ENCODE peak calls at places on chromosomes 12 and 14, in five cellular contexts. E is mucosa of descending colon, C is cardiac muscle cell, J is gastrocnemius medialis, N is thoracic aorta. I is an unnamed sample.

GRCh38 chr14:58638231-58639205 is 756 bp downstream of the DACT1 start:
- DNase-seq in C (peak; percentile 56), E (peak; percentile 54), N (no peak), J (no peak), I (no peak)

GRCh38 chr14:36955376-36955775 is 217.0 kb downstream of the SLC25A21 start:
- DNase-seq in N (no peak), E (no peak), J (no peak), C (no peak), I (no peak)

GRCh38 chr12:57190821-57191220 is 25.8 kb upstream of the NXPH4 start:
- DNase-seq in C (no peak), J (no peak), N (no peak), E (peak; percentile 40), I (no peak)

GRCh38 chr14:94405481-94405880 is 17.1 kb upstream of the SERPINA1 start:
- DNase-seq in E (no peak), N (no peak), C (no peak), J (no peak), I (no peak)

GRCh38 chr12:107843351-107844311 is 69.1 kb downstream of the ASCL4 start:
- DNase-seq in J (no peak), N (no peak), C (peak; percentile 6), E (no peak), I (no peak)

GRCh38 chr14:28766505-28767238 is at the start of gene FOXG1:
- DNase-seq in J (no peak), E (no peak), N (no peak), C (peak; percentile 34), I (no peak)

GRCh38 chr12:40192704-40193255 is 32.0 kb upstream of the LRRK2 start:
- DNase-seq in E (no peak), J (no peak), C (no peak), N (no peak), I (no peak)

GRCh38 chr12:31323466-31324115 is 2.4 kb downstream of the SINHCAF start:
- DNase-seq in C (peak; percentile 19), N (no peak), E (peak; percentile 83), J (no peak), I (no peak)

GRCh38 chr14:57657487-57657886 is 163.8 kb upstream of the CCDC198 start:
- DNase-seq in E (no peak), N (no peak), C (peak; percentile 3), J (no peak), I (no peak)

GRCh38 chr12:51496907-51497306 is 72.3 kb downstream of the SLC4A8 start:
- DNase-seq in N (no peak), J (no peak), C (no peak), E (no peak), I (no peak)

GRCh38 chr14:68181395-68182326 is 362.1 kb downstream of the RAD51B start:
- DNase-seq in C (peak; percentile 59), E (no peak), N (no peak), J (no peak), I (no peak)

DNA sequence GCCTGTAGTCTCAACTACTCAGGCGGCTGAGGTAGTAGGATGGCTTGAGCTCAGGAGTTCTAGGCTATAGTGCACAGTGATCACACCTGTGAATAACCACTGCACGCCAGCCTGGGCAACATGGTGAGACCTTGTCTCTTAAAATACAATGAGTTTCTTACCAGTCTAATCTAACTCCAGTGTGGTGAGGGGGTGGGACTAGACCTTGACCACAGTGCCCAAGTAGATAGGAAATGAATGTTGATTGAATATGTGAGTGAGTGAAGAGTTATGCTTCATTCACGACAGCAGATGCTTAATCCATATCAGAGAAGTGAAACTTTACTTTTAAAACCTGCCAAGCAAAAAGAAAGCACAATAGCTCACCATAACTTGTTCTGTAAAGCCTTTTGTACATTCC is 11.2 kb upstream of the AK7 start:
- DNase-seq in N (no peak), J (no peak), E (no peak), C (no peak), I (no peak)
- H3K4me3 ChIP-seq in N (no peak overlapping the region), J (no peak overlapping the region), E (no peak overlapping the region), C (no peak overlapping the region), I (no peak overlapping the region)

GRCh38 chr12:116880817-116881324 is 370 bp downstream of the HRK start:
- DNase-seq in N (no peak), E (peak; percentile 46), C (peak; percentile 43), J (no peak), I (no peak)
- TF ChIP-seq CTCF in N (no peak), E (no peak), C (no peak), J (no peak), I (peak; percentile 42)

GRCh38 chr14:74938873-74939495 is 15.9 kb upstream of the RPS6KL1 start:
- DNase-seq in J (no peak), E (no peak), N (no peak), C (no peak), I (no peak)

GRCh38 chr14:74942608-74943007 is 12.8 kb downstream of the PGF start:
- DNase-seq in N (no peak), E (no peak), J (no peak), C (no peak), I (no peak)

GRCh38 chr14:74940956-74941565 is 14.3 kb downstream of the PGF start:
- DNase-seq in J (no peak), N (no peak), E (no peak), C (no peak), I (no peak)

GRCh38 chr14:74941676-74942097 is 13.7 kb downstream of the PGF start:
- DNase-seq in J (no peak), E (peak; percentile 75), C (peak; percentile 39), N (peak; percentile 68), I (no peak)

DNA sequence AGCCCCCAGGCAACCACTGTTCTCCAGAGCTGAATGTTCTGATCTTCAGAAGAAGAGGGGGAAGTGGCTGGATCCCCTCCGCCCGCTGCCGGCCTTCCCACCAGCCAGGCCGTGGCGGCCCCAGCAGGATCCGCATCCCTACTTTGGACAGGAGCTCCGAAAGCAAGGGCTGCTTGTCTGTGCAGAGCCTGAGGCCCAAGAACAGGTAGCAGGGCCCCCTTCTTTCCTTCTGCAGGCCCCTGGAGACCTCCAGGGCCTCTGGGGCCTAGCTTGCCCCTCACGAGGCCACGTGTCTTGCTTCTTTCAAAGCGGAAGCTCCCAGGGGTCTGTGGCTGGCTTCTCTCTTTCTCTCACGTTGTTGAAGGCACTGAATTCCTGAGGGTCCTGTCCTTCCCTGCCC is 13.2 kb downstream of the PGF start:
- DNase-seq in J (no peak), N (no peak), E (no peak), C (no peak), I (no peak)
- H3K4me3 ChIP-seq in J (no peak overlapping the region), N (peak overlapping the region; percentile 49), E (no peak overlapping the region), C (no peak overlapping the region), I (no peak overlapping the region)

GRCh38 chr12:98954506-98954905 is 309.4 kb downstream of the APAF1 start:
- DNase-seq in E (no peak), N (no peak), C (no peak), J (no peak), I (no peak)

GRCh38 chr12:98951401-98951800 is 306.3 kb downstream of the APAF1 start:
- DNase-seq in E (no peak), J (no peak), C (no peak), N (no peak), I (no peak)

GRCh38 chr12:98955284-98955683 is 310.2 kb downstream of the APAF1 start:
- DNase-seq in E (no peak), C (peak; percentile 4), N (no peak), J (no peak), I (no peak)
- TF ChIP-seq CTCF in E (no peak), C (peak; percentile 7), N (no peak), J (no peak), I (peak; percentile 37)

I was measured in LNCaP clone FGC.